ENCODE peak calls at places on chromosomes 5 and 9, in five cellular contexts. O is lower lobe of right lung, M is lower leg skin, V is MM.1S, S is cardiac muscle cell. H is an unnamed sample.

GRCh38 chr5:151051066-151051930 is 29.5 kb downstream of the TNIP1 start:
- DNase-seq in M (peak), S (peak), O (peak), V (peak), H (peak)

GRCh38 chr5:8913522-8913921 is 632.4 kb downstream of the SEMA5A start:
- DNase-seq in V (peak), O (no peak), S (no peak), M (no peak), H (no peak)

GRCh38 chr5:124812771-124813358 is 66.4 kb upstream of the ZNF608 start:
- DNase-seq in O (no peak), M (no peak), V (no peak), S (no peak), H (no peak)

GRCh38 chr9:70419546-70420266 is 5.2 kb upstream of the KLF9 start:
- DNase-seq in O (peak), M (peak), V (peak), S (no peak), H (peak)

GRCh38 chr5:96257904-96258303 is 175.1 kb downstream of the PCSK1 start:
- DNase-seq in O (no peak), S (peak), V (no peak), M (no peak), H (no peak)

GRCh38 chr9:68705636-68706578 is 867 bp downstream of the PIP5K1B start:
- DNase-seq in M (no peak), O (no peak), S (peak), V (no peak), H (no peak)

GRCh38 chr9:113963017-113963620 is 87.0 kb downstream of the ZNF618 start:
- DNase-seq in S (peak), O (peak), V (peak), M (peak), H (no peak)

GRCh38 chr5:171579162-171579561 is 159.7 kb downstream of the FGF18 start:
- DNase-seq in V (no peak), S (no peak), M (no peak), O (no peak), H (no peak)

GRCh38 chr9:134854541-134854981 is 26.0 kb upstream of the FCN2 start:
- DNase-seq in O (peak), M (no peak), V (no peak), S (no peak), H (no peak)

GRCh38 chr9:73845954-73846690 is 651.0 kb upstream of the RORB start:
- DNase-seq in O (no peak), M (no peak), V (no peak), S (no peak), H (no peak)

GRCh38 chr5:14900661-14901461 is 29.3 kb upstream of the ANKH start:
- DNase-seq in M (no peak), S (peak), O (peak), V (no peak), H (no peak)